ENCODE peak calls at places on chromosomes 4 and X, in six cellular contexts. L is SK-N-SH, T is A549, W is tibial nerve, K is HepG2, G is suprapubic skin. O is an unnamed sample.

GRCh38 chr4:127604949-127605709 is 27.6 kb upstream of the INTU start:
- DNase-seq in L (peak; percentile 33), G (no peak), T (no peak), K (peak; percentile 29), W (no peak), O (no peak)

GRCh38 chr4:17781072-17781830 is at the start of gene FAM184B:
- DNase-seq in G (no peak), W (no peak), T (no peak), L (peak; percentile 63), K (no peak), O (peak; percentile 24)

GRCh38 chr4:108110450-108110849 is 58.3 kb downstream of the LEF1 start:
- DNase-seq in G (no peak), K (no peak), L (no peak), T (no peak), W (no peak), O (peak; percentile 45)

GRCh38 chrX:68936608-68937007 is 107.8 kb downstream of the EFNB1 start:
- DNase-seq in W (no peak), T (no peak), K (no peak), G (peak; percentile 30), L (no peak), O (no peak)

GRCh38 chrX:21952624-21953023 is 12.1 kb downstream of the SMS start:
- DNase-seq in G (no peak), W (no peak), T (no peak), L (no peak), K (no peak), O (no peak)

GRCh38 chr4:146654976-146655761 is 16.5 kb downstream of the POU4F2 start:
- DNase-seq in L (peak; percentile 84), K (no peak), W (no peak), T (no peak), G (no peak), O (no peak)

GRCh38 chr4:94011190-94011589 is 182.6 kb downstream of the ATOH1 start:
- DNase-seq in L (no peak), G (no peak), W (no peak), T (no peak), K (no peak), O (no peak)

GRCh38 chr4:76952631-76953587 is 3.4 kb downstream of the SEPTIN11 start:
- DNase-seq in K (no peak), W (no peak), G (no peak), T (no peak), L (no peak), O (no peak)

GRCh38 chrX:71671938-71672337 is 4.6 kb downstream of the LOC101059915 start:
- DNase-seq in T (no peak), G (no peak), L (no peak), W (no peak), K (no peak), O (no peak)

GRCh38 chr4:10117424-10118354 is 1.1 kb upstream of the WDR1 start:
- DNase-seq in W (no peak), T (no peak), L (no peak), K (no peak), G (no peak), O (no peak)

GRCh38 chr4:7412586-7412975 is 22.1 kb downstream of the PSAPL1 start:
- DNase-seq in W (no peak), L (peak; percentile 19), K (no peak), G (peak; percentile 51), T (no peak), O (no peak)

GRCh38 chr4:26821677-26822503 is 38.8 kb upstream of the STIM2 start:
- DNase-seq in L (no peak), W (no peak), G (no peak), K (peak; percentile 95), T (no peak), O (no peak)
- TF ChIP-seq EP300 in L (no peak), W (no peak), G (no peak), K (no peak), T (no peak), O (no peak)

GRCh38 chr4:62923783-62924182 is 1485.5 kb downstream of the TECRL start:
- DNase-seq in L (no peak), K (no peak), G (no peak), T (no peak), W (no peak), O (no peak)
- TF ChIP-seq EP300 in L (no peak), K (no peak), G (no peak), T (no peak), W (no peak), O (no peak)

DNA sequence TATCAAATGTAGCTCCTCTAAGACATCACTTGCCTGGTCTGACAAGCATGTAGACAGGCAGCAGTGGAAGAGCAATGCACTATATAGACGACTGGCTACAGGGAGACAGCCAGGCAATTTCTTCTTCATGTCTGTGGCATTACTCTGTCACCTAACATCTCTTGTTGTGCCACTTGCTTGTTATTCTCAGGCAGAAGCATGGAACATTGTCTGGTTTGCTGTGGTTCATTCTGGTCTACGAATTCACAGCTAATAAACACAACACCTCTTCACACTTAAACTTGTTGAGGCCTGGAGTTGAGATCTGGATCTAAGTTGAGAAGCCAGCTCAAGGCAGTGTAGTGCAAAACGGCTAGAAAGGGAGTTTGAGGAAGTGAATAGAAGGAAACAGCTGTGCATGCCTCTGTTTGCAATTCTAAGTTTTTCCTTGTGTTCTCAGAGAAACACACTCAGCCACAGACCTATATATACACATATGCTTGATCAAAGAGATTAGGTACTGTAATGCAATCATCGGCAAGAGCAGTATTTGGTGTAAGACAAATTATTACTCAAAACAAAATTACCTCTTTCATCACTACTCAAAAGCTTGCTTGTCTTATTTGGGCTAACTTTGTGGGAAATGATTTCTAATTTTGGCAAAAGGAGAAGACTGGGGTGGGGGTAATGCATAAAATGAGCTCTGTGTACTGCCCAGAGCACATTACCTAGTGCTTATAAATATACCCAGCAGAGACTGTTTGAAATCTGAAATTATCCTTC is 243.8 kb downstream of the PPP3CA start:
- DNase-seq in L (peak; percentile 10), W (no peak), T (no peak), K (no peak), G (no peak), O (no peak)
- TF ChIP-seq EP300 in L (peak; percentile 29), W (no peak), T (no peak), K (no peak), G (no peak), O (no peak)

GRCh38 chr4:90127706-90128345 is 632 bp downstream of the CCSER1 start:
- DNase-seq in K (no peak), G (no peak), L (peak; percentile 72), W (no peak), T (no peak), O (no peak)

GRCh38 chr4:90121961-90122748 is 5.0 kb upstream of the CCSER1 start:
- DNase-seq in T (no peak), K (no peak), G (no peak), L (no peak), W (no peak), O (no peak)

GRCh38 chr4:90126805-90127204 is 389 bp upstream of the CCSER1 start:
- DNase-seq in G (no peak), T (no peak), K (no peak), W (no peak), L (no peak), O (no peak)

DNA sequence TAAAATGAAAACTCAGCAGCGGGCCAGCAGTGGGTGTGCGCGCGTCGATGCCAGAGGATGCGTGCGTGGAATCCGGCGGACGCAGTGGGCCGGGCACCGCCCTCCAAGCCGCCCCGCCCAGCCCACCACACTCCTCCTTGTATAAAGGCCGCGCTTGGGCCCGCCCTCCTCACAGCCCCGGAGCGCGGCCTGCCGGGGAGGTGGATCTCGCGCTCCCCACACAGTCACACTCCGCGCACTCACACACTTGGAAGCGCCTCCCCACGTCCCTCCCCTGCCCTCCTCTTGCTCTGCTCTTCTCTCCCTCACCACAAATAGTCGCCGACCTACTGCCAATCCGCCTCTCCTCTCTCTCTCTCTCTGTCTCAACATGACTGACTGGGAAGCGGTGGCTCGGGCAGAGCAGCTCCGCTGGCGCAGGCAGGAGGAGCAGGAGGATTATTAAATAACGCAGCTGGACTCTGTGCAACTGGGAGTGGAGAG is at the start of gene CCSER1:
- DNase-seq in L (peak; percentile 90), T (no peak), G (peak; percentile 81), K (no peak), W (peak; percentile 37), O (peak; percentile 95)
- TF ChIP-seq EP300 in L (no peak), T (no peak), G (no peak), K (no peak), W (no peak), O (no peak)

GRCh38 chr4:59685626-59686025 is 1514.5 kb upstream of the ADGRL3 start:
- DNase-seq in L (no peak), T (no peak), G (no peak), W (no peak), K (no peak), O (no peak)
- TF ChIP-seq EP300 in L (no peak), T (no peak), G (no peak), W (no peak), K (no peak), O (no peak)

GRCh38 chr4:129172181-129172580 is 76.2 kb downstream of the C4orf33 start:
- DNase-seq in G (no peak), L (no peak), K (no peak), T (no peak), W (no peak), O (no peak)
- TF ChIP-seq EP300 in G (no peak), L (no peak), K (no peak), T (no peak), W (no peak), O (no peak)

O was measured in esophagus muscularis mucosa.